ENCODE peak calls at places on chromosomes 3 and 15, in seven cellular contexts. G, W, Y, U, K, O and E are unnamed samples.

GRCh38 chr3:16738451-16738850 is 133.2 kb upstream of the DAZL start:
- DNase-seq in G (no peak), W (no peak), Y (no peak), U (no peak), K (no peak), O (no peak), E (no peak)

GRCh38 chr3:195270350-195271115 is 426 bp downstream of the XXYLT1 start:
- DNase-seq in G (peak; percentile 68), W (peak; percentile 71), Y (peak; percentile 33), U (peak; percentile 57), K (peak; percentile 64), O (peak; percentile 67), E (no peak)

GRCh38 chr3:37974928-37975223 is 15.7 kb upstream of the VILL start:
- DNase-seq in G (no peak), W (no peak), Y (no peak), U (no peak), K (no peak), O (no peak), E (no peak)

GRCh38 chr3:130276203-130276803 is 69.2 kb upstream of the COL6A5 start:
- DNase-seq in G (peak; percentile 75), W (no peak), Y (peak; percentile 11), U (peak; percentile 62), K (peak; percentile 24), O (peak; percentile 87), E (peak; percentile 4)

GRCh38 chr3:12660196-12660595 is 3.7 kb downstream of the RAF1 start:
- DNase-seq in G (no peak), W (no peak), Y (no peak), U (no peak), K (no peak), O (no peak), E (no peak)

GRCh38 chr3:195715583-195716266 is 5.1 kb upstream of the MUC20 start:
- DNase-seq in G (peak; percentile 31), W (peak; percentile 39), Y (no peak), U (no peak), K (no peak), O (no peak), E (peak; percentile 27)

GRCh38 chr3:142098974-142099373 is 50.4 kb downstream of the TFDP2 start:
- DNase-seq in G (no peak), W (no peak), Y (no peak), U (no peak), K (no peak), O (peak; percentile 16), E (no peak)

GRCh38 chr3:14793126-14793857 is 25.5 kb upstream of the FGD5 start:
- DNase-seq in G (peak; percentile 25), W (no peak), Y (no peak), U (no peak), K (no peak), O (no peak), E (no peak)

GRCh38 chr3:108124337-108125150 is 33.7 kb upstream of the CD47 start:
- DNase-seq in G (no peak), W (peak; percentile 69), Y (no peak), U (no peak), K (no peak), O (peak; percentile 76), E (no peak)

GRCh38 chr3:143849854-143850549 is 1.7 kb upstream of the SLC9A9 start:
- DNase-seq in G (peak; percentile 95), W (no peak), Y (no peak), U (peak; percentile 46), K (peak; percentile 81), O (no peak), E (peak; percentile 64)

GRCh38 chr3:130700541-130700940 is 46.1 kb downstream of the PIK3R4 start:
- DNase-seq in G (peak; percentile 58), W (no peak), Y (no peak), U (no peak), K (peak; percentile 8), O (no peak), E (no peak)

GRCh38 chr15:73851679-73852078 is 21.7 kb upstream of the TBC1D21 start:
- DNase-seq in G (peak; percentile 74), W (peak; percentile 29), Y (no peak), U (peak; percentile 68), K (peak; percentile 47), O (peak; percentile 18), E (peak; percentile 11)

GRCh38 chr3:191051037-191051436 is 148.0 kb upstream of the OSTN start:
- DNase-seq in G (peak; percentile 57), W (no peak), Y (peak; percentile 11), U (peak; percentile 37), K (peak; percentile 15), O (peak; percentile 68), E (no peak)

GRCh38 chr15:52566889-52567288 is 1.9 kb downstream of the ARPP19 start:
- DNase-seq in G (no peak), W (no peak), Y (no peak), U (no peak), K (no peak), O (no peak), E (no peak)

GRCh38 chr15:75107905-75108838 is 84.8 kb downstream of the PPCDC start:
- DNase-seq in G (peak; percentile 96), W (peak; percentile 86), Y (no peak), U (peak; percentile 94), K (peak; percentile 92), O (peak; percentile 29), E (peak; percentile 39)

GRCh38 chr3:3705090-3705775 is 94.0 kb upstream of the LRRN1 start:
- DNase-seq in G (no peak), W (no peak), Y (peak; percentile 1), U (no peak), K (peak; percentile 10), O (no peak), E (no peak)

GRCh38 chr3:185318136-185318535 is 44.8 kb upstream of the MAP3K13 start:
- DNase-seq in G (peak; percentile 60), W (no peak), Y (no peak), U (peak; percentile 64), K (peak; percentile 67), O (no peak), E (peak; percentile 18)

GRCh38 chr3:77412591-77412990 is 372.7 kb downstream of the ROBO2 start:
- DNase-seq in G (no peak), W (no peak), Y (no peak), U (peak; percentile 96), K (no peak), O (no peak), E (no peak)

GRCh38 chr15:27408428-27408827 is 437.4 kb downstream of the GABRG3 start:
- DNase-seq in G (no peak), W (no peak), Y (no peak), U (no peak), K (no peak), O (no peak), E (no peak)

GRCh38 chr15:85973584-85974347 is 105.9 kb upstream of the AGBL1 start:
- DNase-seq in G (no peak), W (no peak), Y (no peak), U (no peak), K (peak; percentile 32), O (no peak), E (no peak)

GRCh38 chr15:66940368-66940767 is 125.0 kb upstream of the SMAD3 start:
- DNase-seq in G (no peak), W (peak; percentile 34), Y (no peak), U (peak; percentile 48), K (no peak), O (no peak), E (no peak)

GRCh38 chr15:71559616-71560015 is 250.7 kb upstream of the NR2E3 start:
- DNase-seq in G (no peak), W (no peak), Y (no peak), U (peak; percentile 37), K (peak; percentile 52), O (no peak), E (no peak)

GRCh38 chr3:179069762-179070390 is 1.7 kb downstream of the ZMAT3 start:
- DNase-seq in G (peak; percentile 77), W (no peak), Y (no peak), U (peak; percentile 59), K (peak; percentile 47), O (no peak), E (no peak)

GRCh38 chr15:77144492-77145070 is 73.7 kb upstream of the TSPAN3 start:
- DNase-seq in G (peak; percentile 98), W (no peak), Y (no peak), U (peak; percentile 98), K (peak; percentile 98), O (no peak), E (peak; percentile 94)

GRCh38 chr15:64193971-64194370 is 31.1 kb upstream of the PPIB start:
- DNase-seq in G (no peak), W (no peak), Y (no peak), U (no peak), K (no peak), O (no peak), E (peak; percentile 27)

GRCh38 chr3:108088697-108089096 is 2.1 kb downstream of the CD47 start:
- DNase-seq in G (peak; percentile 34), W (peak; percentile 47), Y (peak; percentile 4), U (peak; percentile 65), K (peak; percentile 51), O (no peak), E (peak; percentile 4)

GRCh38 chr15:77525411-77525811 is 104.7 kb downstream of the HMG20A start:
- DNase-seq in G (no peak), W (no peak), Y (no peak), U (no peak), K (no peak), O (no peak), E (no peak)

GRCh38 chr3:27544372-27544865 is 60.2 kb upstream of the SLC4A7 start:
- DNase-seq in G (peak; percentile 91), W (no peak), Y (no peak), U (peak; percentile 87), K (peak; percentile 69), O (no peak), E (no peak)

GRCh38 chr15:41281236-41281635 is 50.2 kb downstream of the CHP1 start:
- DNase-seq in G (peak; percentile 81), W (no peak), Y (no peak), U (peak; percentile 91), K (peak; percentile 88), O (no peak), E (peak; percentile 82)

GRCh38 chr3:14764331-14765064 is 54.3 kb upstream of the FGD5 start:
- DNase-seq in G (peak; percentile 12), W (no peak), Y (no peak), U (peak; percentile 15), K (no peak), O (no peak), E (no peak)

GRCh38 chr3:117786339-117786738 is 1076.8 kb downstream of the TUSC7 start:
- DNase-seq in G (no peak), W (no peak), Y (no peak), U (peak; percentile 62), K (peak; percentile 58), O (no peak), E (no peak)

GRCh38 chr3:67655364-67656121 is 1.1 kb upstream of the SUCLG2 start:
- DNase-seq in G (no peak), W (peak; percentile 81), Y (no peak), U (no peak), K (no peak), O (peak; percentile 56), E (no peak)

GRCh38 chr15:94460624-94461023 is 229.3 kb downstream of the MCTP2 start:
- DNase-seq in G (no peak), W (no peak), Y (no peak), U (no peak), K (no peak), O (no peak), E (no peak)

GRCh38 chr3:72270072-72270611 is 485.2 kb upstream of the PROK2 start:
- DNase-seq in G (peak; percentile 97), W (no peak), Y (no peak), U (peak; percentile 97), K (peak; percentile 95), O (peak; percentile 24), E (peak; percentile 83)

GRCh38 chr3:17412950-17413530 is 329.4 kb downstream of the TBC1D5 start:
- DNase-seq in G (peak; percentile 75), W (no peak), Y (peak; percentile 10), U (peak; percentile 59), K (peak; percentile 32), O (peak; percentile 73), E (peak; percentile 9)